ENCODE peak calls at places on chromosomes 12 and 14, in nine cellular contexts. Q is left ventricle myocardium inferior, N is astrocyte, G is IMR-90, B is keratinocyte, Y is MM.1S, F is mucosa of descending colon, K is uterus, M is OCI-LY7. H is an unnamed sample.

GRCh38 chr14:70907172-70907995 is at the start of gene PCNX1:
- DNase-seq in Q (peak; percentile 91), N (peak; percentile 70), G (peak; percentile 79), B (no peak), Y (peak; percentile 69), F (peak; percentile 95), K (peak; percentile 90), M (peak; percentile 94), H (peak; percentile 58)

GRCh38 chr14:102554835-102555819 is 37.3 kb upstream of the RCOR1 start:
- DNase-seq in Q (peak; percentile 44), N (no peak), G (no peak), B (no peak), Y (peak; percentile 34), F (peak; percentile 77), K (peak; percentile 35), M (no peak), H (no peak)

GRCh38 chr14:60878121-60878520 is 102.8 kb downstream of the TRMT5 start:
- DNase-seq in Q (no peak), N (no peak), G (no peak), B (no peak), Y (no peak), F (no peak), K (no peak), M (no peak), H (no peak)

GRCh38 chr14:53331247-53331646 is 178.1 kb upstream of the DDHD1 start:
- DNase-seq in Q (no peak), N (peak; percentile 77), G (peak; percentile 93), B (peak; percentile 77), Y (no peak), F (no peak), K (no peak), M (no peak), H (peak; percentile 95)

GRCh38 chr12:98644433-98644711 is 216 bp downstream of the IKBIP start:
- DNase-seq in Q (no peak), N (no peak), G (no peak), B (no peak), Y (no peak), F (no peak), K (no peak), M (no peak), H (peak; percentile 55)

GRCh38 chr14:92710001-92710341 is 38.5 kb downstream of the LGMN start:
- DNase-seq in Q (no peak), N (no peak), G (no peak), B (no peak), Y (no peak), F (no peak), K (no peak), M (no peak), H (no peak)

GRCh38 chr12:32604565-32604964 is 74.5 kb upstream of the DNM1L start:
- DNase-seq in Q (no peak), N (no peak), G (no peak), B (no peak), Y (no peak), F (no peak), K (no peak), M (no peak), H (no peak)

GRCh38 chr14:25349269-25349668 is 299.3 kb upstream of the STXBP6 start:
- DNase-seq in Q (no peak), N (no peak), G (no peak), B (no peak), Y (no peak), F (no peak), K (no peak), M (no peak), H (peak; percentile 4)

GRCh38 chr14:36647827-36648753 is 13.6 kb upstream of the PAX9 start:
- DNase-seq in Q (no peak), N (peak; percentile 15), G (peak; percentile 30), B (no peak), Y (no peak), F (no peak), K (no peak), M (no peak), H (peak; percentile 48)

GRCh38 chr12:6080149-6081045 is 44.1 kb downstream of the VWF start:
- DNase-seq in Q (no peak), N (no peak), G (no peak), B (no peak), Y (no peak), F (no peak), K (no peak), M (no peak), H (peak; percentile 74)

GRCh38 chr12:52186135-52186840 is 5.5 kb downstream of the KRT80 start:
- DNase-seq in Q (no peak), N (peak; percentile 89), G (peak; percentile 87), B (no peak), Y (no peak), F (no peak), K (no peak), M (no peak), H (peak; percentile 82)

GRCh38 chr14:38420045-38420444 is 164.2 kb upstream of the CLEC14A start:
- DNase-seq in Q (no peak), N (peak; percentile 27), G (peak; percentile 46), B (no peak), Y (no peak), F (no peak), K (no peak), M (no peak), H (no peak)

GRCh38 chr12:2944401-2945047 is 14.7 kb upstream of the TEAD4 start:
- DNase-seq in Q (peak; percentile 29), N (no peak), G (peak; percentile 19), B (no peak), Y (peak; percentile 82), F (peak; percentile 52), K (peak; percentile 57), M (peak; percentile 53), H (peak; percentile 36)

DNA sequence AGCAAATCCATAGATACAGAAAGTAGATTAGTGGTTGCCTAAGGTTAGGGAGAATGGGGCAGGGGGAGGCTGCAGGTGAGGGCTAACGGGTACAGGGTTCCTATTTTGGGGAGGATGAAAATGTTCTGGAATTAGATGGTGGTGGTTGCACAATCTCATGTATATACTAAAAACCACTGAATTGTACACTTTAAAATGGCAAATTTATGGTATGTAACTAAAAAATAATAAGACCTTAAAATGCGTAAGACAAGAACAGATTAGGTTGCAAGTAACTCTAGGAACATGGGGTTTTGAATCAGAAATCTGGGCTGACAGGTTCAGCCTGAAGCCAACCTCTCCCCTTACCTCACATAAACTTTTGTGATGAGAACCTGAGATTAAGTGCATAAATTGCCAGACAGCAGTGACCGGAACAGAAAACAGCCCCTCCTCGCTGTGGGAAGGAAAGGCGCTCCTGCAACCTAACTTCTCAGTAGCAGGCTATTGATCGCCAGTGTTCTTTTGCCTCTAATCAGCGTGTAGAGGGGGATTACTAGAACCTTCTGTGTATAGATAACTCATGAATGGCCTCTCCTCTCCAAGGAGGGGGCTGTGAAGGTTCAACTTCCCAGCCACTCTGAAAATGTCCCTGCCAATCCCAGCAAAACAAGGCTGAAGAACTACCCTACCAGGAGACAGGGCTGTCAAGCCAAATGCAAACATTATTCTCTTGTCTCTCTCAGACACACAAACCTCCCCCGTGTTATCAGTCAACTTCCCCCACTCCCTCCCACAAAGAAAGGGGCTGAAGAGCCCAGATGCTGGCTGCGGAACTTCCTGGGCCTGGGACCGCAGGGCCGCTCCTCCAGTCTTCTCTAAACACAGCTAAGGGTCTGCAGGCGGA is 1.9 kb downstream of the SSH1 start:
- DNase-seq in Q (no peak), N (peak; percentile 34), G (peak; percentile 52), B (no peak), Y (no peak), F (no peak), K (no peak), M (no peak), H (peak; percentile 35)
- H3K4me3 ChIP-seq in Q (peak overlapping the region; percentile 84), N (peak overlapping the region; percentile 99), G (peak overlapping the region; percentile 93), B (peak overlapping the region; percentile 87), Y (peak overlapping the region; percentile 100), F (no peak overlapping the region), K (peak overlapping the region; percentile 53), M (no peak overlapping the region), H (peak overlapping the region; percentile 84)

DNA sequence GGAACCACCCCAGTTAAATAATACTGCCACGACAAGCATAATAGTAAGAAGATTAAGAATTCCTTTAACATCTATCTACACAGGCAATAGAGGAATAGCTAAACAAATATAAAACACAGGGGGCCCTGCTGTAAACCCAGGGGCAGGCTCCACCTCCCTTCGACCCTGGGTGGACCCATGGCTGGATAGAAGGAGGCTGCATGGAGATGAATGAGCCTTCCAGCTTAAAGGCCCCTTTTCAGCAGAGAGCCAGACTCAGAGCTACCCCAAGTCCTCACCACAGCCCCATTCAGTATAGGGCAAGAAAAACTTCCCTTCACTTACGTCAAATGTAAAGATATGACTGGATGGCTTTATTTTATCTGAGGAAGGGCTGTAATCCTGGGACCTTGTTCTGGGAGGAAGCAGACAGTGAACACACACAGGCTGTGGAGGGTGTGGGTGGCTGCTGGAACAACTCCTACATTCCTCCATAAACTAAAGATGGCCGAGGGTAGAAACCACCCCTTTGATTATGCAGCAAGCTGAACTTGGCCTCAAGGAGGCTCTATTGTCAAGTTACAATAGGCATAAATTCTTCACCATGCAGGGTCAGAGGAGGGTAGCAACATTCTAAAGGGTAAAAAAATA is 30.5 kb downstream of the NUAK1 start:
- DNase-seq in Q (no peak), N (peak; percentile 85), G (peak; percentile 65), B (no peak), Y (no peak), F (no peak), K (no peak), M (no peak), H (peak; percentile 35)
- TF ChIP-seq CTCF in Q (peak; percentile 29), N (no peak), G (peak; percentile 16), B (no peak), Y (no peak), F (no peak), K (no peak), M (no peak), H (peak; percentile 4)

DNA sequence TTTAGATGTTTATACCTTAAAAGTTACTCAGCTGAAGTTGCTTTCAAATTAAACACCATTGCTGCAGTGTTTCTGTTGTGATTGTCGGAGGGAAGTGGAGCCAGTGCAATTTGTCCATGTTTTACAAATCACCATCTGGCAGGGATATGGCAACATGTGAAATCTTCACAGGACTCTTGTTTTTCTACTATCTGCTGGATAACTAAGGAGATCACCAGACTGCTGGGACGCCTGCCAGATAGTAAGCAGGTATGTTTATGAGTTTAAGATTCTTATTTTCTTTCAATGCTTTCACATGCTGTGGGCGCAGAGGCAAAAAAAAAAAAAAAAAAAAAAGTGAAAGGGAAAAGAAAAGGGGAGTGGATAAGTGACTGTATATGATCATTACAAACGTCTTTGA is 100.3 kb upstream of the SOX5 start:
- DNase-seq in Q (no peak), N (no peak), G (no peak), B (no peak), Y (no peak), F (no peak), K (no peak), M (no peak), H (no peak)
- H3K36me3 ChIP-seq in Q (no peaks in the 10 kb centered on the region), N (no peaks in the 10 kb centered on the region), G (no peaks in the 10 kb centered on the region), B (no peaks in the 10 kb centered on the region), Y (no peaks in the 10 kb centered on the region), F (no peaks in the 10 kb centered on the region), K (no peaks in the 10 kb centered on the region), M (no peaks in the 10 kb centered on the region), H (no peaks in the 10 kb centered on the region)

DNA sequence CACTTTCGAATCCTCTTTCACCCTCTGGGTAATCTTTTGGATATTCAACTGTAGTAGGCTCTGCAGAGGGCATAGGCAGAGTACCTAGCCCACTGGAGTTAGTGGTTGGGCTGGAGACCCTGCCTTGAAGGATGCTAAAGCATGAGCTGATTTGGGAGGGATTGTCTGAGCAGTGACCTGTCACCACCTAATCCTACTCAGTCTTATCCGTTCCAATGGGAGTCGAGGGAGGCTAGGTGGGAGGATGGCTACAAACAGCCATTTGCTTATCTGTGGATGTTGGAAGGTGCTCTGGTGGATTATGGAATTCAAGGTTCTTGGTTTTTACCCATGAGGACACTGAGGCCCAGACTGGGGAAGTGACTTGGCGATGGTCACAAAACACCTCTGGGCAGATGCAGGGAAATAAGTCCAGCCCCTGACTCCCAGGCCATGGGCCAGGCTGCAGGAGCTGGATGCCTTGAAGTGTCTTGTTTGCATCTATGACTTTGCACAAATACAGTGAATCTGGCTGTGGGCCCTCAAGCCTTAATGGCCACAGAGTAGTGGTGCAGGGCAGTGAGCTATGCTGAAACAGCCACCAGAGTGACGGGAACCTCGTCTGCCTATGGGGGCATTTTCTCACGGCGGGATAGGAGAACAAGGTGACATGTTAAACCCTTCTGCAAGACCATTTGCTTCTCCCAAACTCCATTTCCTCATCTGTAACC is 3.7 kb downstream of the KMT5A start:
- DNase-seq in Q (no peak), N (no peak), G (no peak), B (no peak), Y (no peak), F (no peak), K (no peak), M (peak; percentile 49), H (no peak)
- H3K4me3 ChIP-seq in Q (peak overlapping the region; percentile 83), N (peak overlapping the region; percentile 78), G (no peak overlapping the region), B (no peak overlapping the region), Y (peak overlapping the region; percentile 61), F (no peak overlapping the region), K (peak overlapping the region; percentile 55), M (peak overlapping the region; percentile 80), H (peak overlapping the region; percentile 56)